ENCODE peak calls at places on chromosomes 11 and 22, in ten cellular contexts. One of them, this sample, is unnamed.

GRCh38 chr11:34192481-34193401 is 87.3 kb downstream of the NAT10 start:
- DNase-seq in Jurkat, Clone E6-1: no peak
- DNase-seq in non-pigmented ciliary epithelial cell: peak
- DNase-seq in iPS DF 6.9: no peak
- DNase-seq in tibial artery: peak
- DNase-seq in ovary: peak
- DNase-seq in activated T-cell treated with anti-CD3 and anti-CD28 coated beads for 1 hour: no peak
- DNase-seq in DMS 273 treated with DMSO at 0.1 percent for 48 hours: peak
- DNase-seq in A549: peak
- DNase-seq in activated CD4-positive, alpha-beta T cell treated with anti-CD3 and anti-CD28 coated beads, Interleukin-2, amount 50 U/mL, for 24 hours: no peak
- DNase-seq in this sample: peak

GRCh38 chr11:625636-626319 is 1.0 kb upstream of the CDHR5 start:
- DNase-seq in A549: no peak
- DNase-seq in Jurkat, Clone E6-1: no peak
- DNase-seq in ovary: no peak
- DNase-seq in iPS DF 6.9: no peak
- DNase-seq in tibial artery: peak
- DNase-seq in non-pigmented ciliary epithelial cell: no peak
- DNase-seq in activated T-cell treated with anti-CD3 and anti-CD28 coated beads for 1 hour: no peak
- DNase-seq in activated CD4-positive, alpha-beta T cell treated with anti-CD3 and anti-CD28 coated beads, Interleukin-2, amount 50 U/mL, for 24 hours: no peak
- DNase-seq in DMS 273 treated with DMSO at 0.1 percent for 48 hours: no peak
- DNase-seq in this sample: no peak

GRCh38 chr11:120142072-120142423 is 4.1 kb upstream of the TRIM29 start:
- DNase-seq in non-pigmented ciliary epithelial cell: no peak
- DNase-seq in A549: no peak
- DNase-seq in DMS 273 treated with DMSO at 0.1 percent for 48 hours: no peak
- DNase-seq in activated T-cell treated with anti-CD3 and anti-CD28 coated beads for 1 hour: no peak
- DNase-seq in ovary: no peak
- DNase-seq in activated CD4-positive, alpha-beta T cell treated with anti-CD3 and anti-CD28 coated beads, Interleukin-2, amount 50 U/mL, for 24 hours: no peak
- DNase-seq in iPS DF 6.9: no peak
- DNase-seq in Jurkat, Clone E6-1: no peak
- DNase-seq in tibial artery: no peak
- DNase-seq in this sample: no peak

GRCh38 chr22:42294034-42294985 is 23.9 kb upstream of the TCF20 start:
- DNase-seq in activated CD4-positive, alpha-beta T cell treated with anti-CD3 and anti-CD28 coated beads, Interleukin-2, amount 50 U/mL, for 24 hours: no peak
- DNase-seq in iPS DF 6.9: no peak
- DNase-seq in activated T-cell treated with anti-CD3 and anti-CD28 coated beads for 1 hour: peak
- DNase-seq in A549: peak
- DNase-seq in non-pigmented ciliary epithelial cell: no peak
- DNase-seq in tibial artery: no peak
- DNase-seq in Jurkat, Clone E6-1: peak
- DNase-seq in ovary: no peak
- DNase-seq in DMS 273 treated with DMSO at 0.1 percent for 48 hours: no peak
- DNase-seq in this sample: peak

GRCh38 chr11:47406896-47407745 is 1.3 kb upstream of the SLC39A13 start:
- DNase-seq in Jurkat, Clone E6-1: no peak
- DNase-seq in A549: no peak
- DNase-seq in ovary: no peak
- DNase-seq in non-pigmented ciliary epithelial cell: no peak
- DNase-seq in DMS 273 treated with DMSO at 0.1 percent for 48 hours: no peak
- DNase-seq in tibial artery: no peak
- DNase-seq in iPS DF 6.9: no peak
- DNase-seq in activated CD4-positive, alpha-beta T cell treated with anti-CD3 and anti-CD28 coated beads, Interleukin-2, amount 50 U/mL, for 24 hours: no peak
- DNase-seq in activated T-cell treated with anti-CD3 and anti-CD28 coated beads for 1 hour: no peak
- DNase-seq in this sample: no peak

GRCh38 chr11:130979386-130979972 is 63.2 kb upstream of the SNX19 start:
- DNase-seq in A549: peak
- DNase-seq in DMS 273 treated with DMSO at 0.1 percent for 48 hours: no peak
- DNase-seq in ovary: no peak
- DNase-seq in tibial artery: no peak
- DNase-seq in activated T-cell treated with anti-CD3 and anti-CD28 coated beads for 1 hour: no peak
- DNase-seq in non-pigmented ciliary epithelial cell: peak
- DNase-seq in Jurkat, Clone E6-1: peak
- DNase-seq in iPS DF 6.9: peak
- DNase-seq in activated CD4-positive, alpha-beta T cell treated with anti-CD3 and anti-CD28 coated beads, Interleukin-2, amount 50 U/mL, for 24 hours: no peak
- DNase-seq in this sample: peak

GRCh38 chr22:27207907-27208306 is 550.5 kb downstream of the MIAT start:
- DNase-seq in iPS DF 6.9: no peak
- DNase-seq in Jurkat, Clone E6-1: no peak
- DNase-seq in non-pigmented ciliary epithelial cell: no peak
- DNase-seq in activated T-cell treated with anti-CD3 and anti-CD28 coated beads for 1 hour: no peak
- DNase-seq in A549: peak
- DNase-seq in tibial artery: peak
- DNase-seq in ovary: no peak
- DNase-seq in activated CD4-positive, alpha-beta T cell treated with anti-CD3 and anti-CD28 coated beads, Interleukin-2, amount 50 U/mL, for 24 hours: no peak
- DNase-seq in DMS 273 treated with DMSO at 0.1 percent for 48 hours: no peak
- DNase-seq in this sample: peak

GRCh38 chr11:789951-790350 is at the start of gene CEND1:
- DNase-seq in DMS 273 treated with DMSO at 0.1 percent for 48 hours: no peak
- DNase-seq in activated T-cell treated with anti-CD3 and anti-CD28 coated beads for 1 hour: no peak
- DNase-seq in tibial artery: no peak
- DNase-seq in non-pigmented ciliary epithelial cell: no peak
- DNase-seq in Jurkat, Clone E6-1: no peak
- DNase-seq in activated CD4-positive, alpha-beta T cell treated with anti-CD3 and anti-CD28 coated beads, Interleukin-2, amount 50 U/mL, for 24 hours: no peak
- DNase-seq in iPS DF 6.9: no peak
- DNase-seq in ovary: no peak
- DNase-seq in A549: peak
- DNase-seq in this sample: peak

GRCh38 chr11:135036488-135037297 is 624.7 kb upstream of the B3GAT1 start:
- DNase-seq in activated CD4-positive, alpha-beta T cell treated with anti-CD3 and anti-CD28 coated beads, Interleukin-2, amount 50 U/mL, for 24 hours: no peak
- DNase-seq in tibial artery: no peak
- DNase-seq in DMS 273 treated with DMSO at 0.1 percent for 48 hours: no peak
- DNase-seq in non-pigmented ciliary epithelial cell: no peak
- DNase-seq in ovary: no peak
- DNase-seq in activated T-cell treated with anti-CD3 and anti-CD28 coated beads for 1 hour: no peak
- DNase-seq in A549: no peak
- DNase-seq in iPS DF 6.9: no peak
- DNase-seq in Jurkat, Clone E6-1: no peak
- DNase-seq in this sample: no peak

GRCh38 chr22:18119409-18120110 is 9.0 kb downstream of the TUBA8 start:
- DNase-seq in activated T-cell treated with anti-CD3 and anti-CD28 coated beads for 1 hour: no peak
- DNase-seq in tibial artery: no peak
- DNase-seq in iPS DF 6.9: no peak
- DNase-seq in activated CD4-positive, alpha-beta T cell treated with anti-CD3 and anti-CD28 coated beads, Interleukin-2, amount 50 U/mL, for 24 hours: no peak
- DNase-seq in Jurkat, Clone E6-1: peak
- DNase-seq in non-pigmented ciliary epithelial cell: no peak
- DNase-seq in ovary: no peak
- DNase-seq in A549: no peak
- DNase-seq in DMS 273 treated with DMSO at 0.1 percent for 48 hours: no peak
- DNase-seq in this sample: peak

GRCh38 chr11:91220476-91221202 is 997.8 kb upstream of the CHORDC1 start:
- DNase-seq in iPS DF 6.9: no peak
- DNase-seq in ovary: no peak
- DNase-seq in non-pigmented ciliary epithelial cell: peak
- DNase-seq in A549: peak
- DNase-seq in Jurkat, Clone E6-1: no peak
- DNase-seq in activated CD4-positive, alpha-beta T cell treated with anti-CD3 and anti-CD28 coated beads, Interleukin-2, amount 50 U/mL, for 24 hours: no peak
- DNase-seq in tibial artery: no peak
- DNase-seq in activated T-cell treated with anti-CD3 and anti-CD28 coated beads for 1 hour: no peak
- DNase-seq in DMS 273 treated with DMSO at 0.1 percent for 48 hours: no peak
- DNase-seq in this sample: peak

GRCh38 chr22:19696504-19697276 is 17.6 kb upstream of the SEPTIN5 start:
- DNase-seq in activated CD4-positive, alpha-beta T cell treated with anti-CD3 and anti-CD28 coated beads, Interleukin-2, amount 50 U/mL, for 24 hours: no peak
- DNase-seq in iPS DF 6.9: no peak
- DNase-seq in Jurkat, Clone E6-1: no peak
- DNase-seq in DMS 273 treated with DMSO at 0.1 percent for 48 hours: no peak
- DNase-seq in A549: no peak
- DNase-seq in non-pigmented ciliary epithelial cell: no peak
- DNase-seq in ovary: no peak
- DNase-seq in tibial artery: no peak
- DNase-seq in activated T-cell treated with anti-CD3 and anti-CD28 coated beads for 1 hour: no peak
- DNase-seq in this sample: no peak

GRCh38 chr11:116716617-116717016 is 56.2 kb downstream of the BUD13 start:
- DNase-seq in DMS 273 treated with DMSO at 0.1 percent for 48 hours: no peak
- DNase-seq in tibial artery: no peak
- DNase-seq in A549: no peak
- DNase-seq in activated CD4-positive, alpha-beta T cell treated with anti-CD3 and anti-CD28 coated beads, Interleukin-2, amount 50 U/mL, for 24 hours: no peak
- DNase-seq in Jurkat, Clone E6-1: no peak
- DNase-seq in non-pigmented ciliary epithelial cell: no peak
- DNase-seq in iPS DF 6.9: no peak
- DNase-seq in activated T-cell treated with anti-CD3 and anti-CD28 coated beads for 1 hour: no peak
- DNase-seq in ovary: no peak
- DNase-seq in this sample: no peak

GRCh38 chr11:19627566-19627965 is 85.1 kb upstream of the NAV2 start:
- DNase-seq in tibial artery: no peak
- DNase-seq in DMS 273 treated with DMSO at 0.1 percent for 48 hours: no peak
- DNase-seq in non-pigmented ciliary epithelial cell: no peak
- DNase-seq in A549: no peak
- DNase-seq in Jurkat, Clone E6-1: no peak
- DNase-seq in activated T-cell treated with anti-CD3 and anti-CD28 coated beads for 1 hour: no peak
- DNase-seq in activated CD4-positive, alpha-beta T cell treated with anti-CD3 and anti-CD28 coated beads, Interleukin-2, amount 50 U/mL, for 24 hours: no peak
- DNase-seq in iPS DF 6.9: no peak
- DNase-seq in ovary: no peak
- DNase-seq in this sample: no peak

GRCh38 chr22:46066691-46067090 is 83.6 kb upstream of the PPARA start:
- DNase-seq in A549: no peak
- DNase-seq in DMS 273 treated with DMSO at 0.1 percent for 48 hours: no peak
- DNase-seq in ovary: peak
- DNase-seq in non-pigmented ciliary epithelial cell: no peak
- DNase-seq in activated T-cell treated with anti-CD3 and anti-CD28 coated beads for 1 hour: no peak
- DNase-seq in tibial artery: peak
- DNase-seq in Jurkat, Clone E6-1: no peak
- DNase-seq in iPS DF 6.9: no peak
- DNase-seq in activated CD4-positive, alpha-beta T cell treated with anti-CD3 and anti-CD28 coated beads, Interleukin-2, amount 50 U/mL, for 24 hours: no peak
- DNase-seq in this sample: peak

GRCh38 chr11:74256370-74257133 is 54.9 kb downstream of the P4HA3 start:
- DNase-seq in Jurkat, Clone E6-1: no peak
- DNase-seq in ovary: no peak
- DNase-seq in DMS 273 treated with DMSO at 0.1 percent for 48 hours: no peak
- DNase-seq in activated T-cell treated with anti-CD3 and anti-CD28 coated beads for 1 hour: no peak
- DNase-seq in non-pigmented ciliary epithelial cell: no peak
- DNase-seq in tibial artery: no peak
- DNase-seq in A549: no peak
- DNase-seq in activated CD4-positive, alpha-beta T cell treated with anti-CD3 and anti-CD28 coated beads, Interleukin-2, amount 50 U/mL, for 24 hours: no peak
- DNase-seq in iPS DF 6.9: no peak
- DNase-seq in this sample: no peak

GRCh38 chr11:120883404-120884135 is 140.3 kb upstream of the TBCEL start:
- DNase-seq in A549: no peak
- DNase-seq in activated T-cell treated with anti-CD3 and anti-CD28 coated beads for 1 hour: no peak
- DNase-seq in iPS DF 6.9: no peak
- DNase-seq in Jurkat, Clone E6-1: no peak
- DNase-seq in non-pigmented ciliary epithelial cell: no peak
- DNase-seq in DMS 273 treated with DMSO at 0.1 percent for 48 hours: no peak
- DNase-seq in tibial artery: no peak
- DNase-seq in activated CD4-positive, alpha-beta T cell treated with anti-CD3 and anti-CD28 coated beads, Interleukin-2, amount 50 U/mL, for 24 hours: no peak
- DNase-seq in ovary: peak
- DNase-seq in this sample: no peak

GRCh38 chr22:29334696-29335344 is 19.3 kb upstream of the RASL10A start:
- DNase-seq in tibial artery: no peak
- DNase-seq in A549: peak
- DNase-seq in activated CD4-positive, alpha-beta T cell treated with anti-CD3 and anti-CD28 coated beads, Interleukin-2, amount 50 U/mL, for 24 hours: no peak
- DNase-seq in non-pigmented ciliary epithelial cell: no peak
- DNase-seq in DMS 273 treated with DMSO at 0.1 percent for 48 hours: no peak
- DNase-seq in Jurkat, Clone E6-1: no peak
- DNase-seq in ovary: no peak
- DNase-seq in iPS DF 6.9: no peak
- DNase-seq in activated T-cell treated with anti-CD3 and anti-CD28 coated beads for 1 hour: no peak
- DNase-seq in this sample: no peak

GRCh38 chr22:36048911-36049677 is 20.5 kb upstream of the RBFOX2 start:
- DNase-seq in Jurkat, Clone E6-1: no peak
- DNase-seq in iPS DF 6.9: no peak
- DNase-seq in activated T-cell treated with anti-CD3 and anti-CD28 coated beads for 1 hour: no peak
- DNase-seq in A549: no peak
- DNase-seq in ovary: no peak
- DNase-seq in non-pigmented ciliary epithelial cell: no peak
- DNase-seq in activated CD4-positive, alpha-beta T cell treated with anti-CD3 and anti-CD28 coated beads, Interleukin-2, amount 50 U/mL, for 24 hours: no peak
- DNase-seq in DMS 273 treated with DMSO at 0.1 percent for 48 hours: no peak
- DNase-seq in tibial artery: no peak
- DNase-seq in this sample: peak

GRCh38 chr22:27995801-27996528 is 76.9 kb upstream of the PITPNB start:
- DNase-seq in A549: no peak
- DNase-seq in ovary: no peak
- DNase-seq in activated T-cell treated with anti-CD3 and anti-CD28 coated beads for 1 hour: no peak
- DNase-seq in non-pigmented ciliary epithelial cell: no peak
- DNase-seq in DMS 273 treated with DMSO at 0.1 percent for 48 hours: no peak
- DNase-seq in iPS DF 6.9: no peak
- DNase-seq in tibial artery: peak
- DNase-seq in Jurkat, Clone E6-1: no peak
- DNase-seq in activated CD4-positive, alpha-beta T cell treated with anti-CD3 and anti-CD28 coated beads, Interleukin-2, amount 50 U/mL, for 24 hours: no peak
- DNase-seq in this sample: no peak

GRCh38 chr11:59463176-59463575 is 6.4 kb downstream of the OR4D6 start:
- DNase-seq in A549: no peak
- DNase-seq in activated T-cell treated with anti-CD3 and anti-CD28 coated beads for 1 hour: no peak
- DNase-seq in non-pigmented ciliary epithelial cell: no peak
- DNase-seq in ovary: peak
- DNase-seq in DMS 273 treated with DMSO at 0.1 percent for 48 hours: no peak
- DNase-seq in iPS DF 6.9: no peak
- DNase-seq in activated CD4-positive, alpha-beta T cell treated with anti-CD3 and anti-CD28 coated beads, Interleukin-2, amount 50 U/mL, for 24 hours: no peak
- DNase-seq in tibial artery: no peak
- DNase-seq in Jurkat, Clone E6-1: no peak
- DNase-seq in this sample: no peak

GRCh38 chr22:38925571-38926041 is 31.8 kb upstream of the APOBEC3A start:
- DNase-seq in non-pigmented ciliary epithelial cell: no peak
- DNase-seq in tibial artery: no peak
- DNase-seq in iPS DF 6.9: no peak
- DNase-seq in Jurkat, Clone E6-1: no peak
- DNase-seq in ovary: no peak
- DNase-seq in activated T-cell treated with anti-CD3 and anti-CD28 coated beads for 1 hour: no peak
- DNase-seq in DMS 273 treated with DMSO at 0.1 percent for 48 hours: no peak
- DNase-seq in activated CD4-positive, alpha-beta T cell treated with anti-CD3 and anti-CD28 coated beads, Interleukin-2, amount 50 U/mL, for 24 hours: no peak
- DNase-seq in A549: no peak
- DNase-seq in this sample: peak

GRCh38 chr22:40310081-40310770 is 36.1 kb upstream of the ADSL start:
- DNase-seq in activated T-cell treated with anti-CD3 and anti-CD28 coated beads for 1 hour: no peak
- DNase-seq in ovary: no peak
- DNase-seq in DMS 273 treated with DMSO at 0.1 percent for 48 hours: no peak
- DNase-seq in non-pigmented ciliary epithelial cell: peak
- DNase-seq in activated CD4-positive, alpha-beta T cell treated with anti-CD3 and anti-CD28 coated beads, Interleukin-2, amount 50 U/mL, for 24 hours: no peak
- DNase-seq in A549: no peak
- DNase-seq in tibial artery: no peak
- DNase-seq in iPS DF 6.9: no peak
- DNase-seq in Jurkat, Clone E6-1: no peak
- DNase-seq in this sample: no peak

GRCh38 chr11:85316967-85317366 is 310.2 kb downstream of the DLG2 start:
- DNase-seq in tibial artery: no peak
- DNase-seq in non-pigmented ciliary epithelial cell: no peak
- DNase-seq in A549: peak
- DNase-seq in activated T-cell treated with anti-CD3 and anti-CD28 coated beads for 1 hour: no peak
- DNase-seq in Jurkat, Clone E6-1: peak
- DNase-seq in DMS 273 treated with DMSO at 0.1 percent for 48 hours: no peak
- DNase-seq in activated CD4-positive, alpha-beta T cell treated with anti-CD3 and anti-CD28 coated beads, Interleukin-2, amount 50 U/mL, for 24 hours: no peak
- DNase-seq in iPS DF 6.9: no peak
- DNase-seq in ovary: no peak
- DNase-seq in this sample: no peak